ENCODE peak calls at places on chromosomes 13 and 19, in ten cellular contexts. O, X, M, U, G, B, D, J, C and V are unnamed samples.

GRCh38 chr13:20221772-20222171 is 10.3 kb downstream of the GJB6 start:
- DNase-seq in C (no peak), X (no peak), D (peak; percentile 35), G (no peak), O (no peak), M (no peak), J (no peak), B (no peak), U (no peak), V (no peak)

GRCh38 chr13:43348397-43348796 is 325.0 kb downstream of the DNAJC15 start:
- DNase-seq in D (no peak), J (no peak), X (no peak), C (no peak), M (no peak), B (no peak), G (no peak), U (no peak), O (no peak), V (no peak)

GRCh38 chr19:57664269-57665127 is 4.2 kb upstream of the ZSCAN4 start:
- DNase-seq in O (no peak), X (peak; percentile 4), G (no peak), C (peak; percentile 38), M (peak; percentile 55), J (peak; percentile 55), D (peak; percentile 52), U (no peak), B (no peak), V (no peak)

GRCh38 chr19:39296055-39296645 is at the start of gene IFNL1:
- DNase-seq in U (no peak), C (peak; percentile 47), G (no peak), M (no peak), O (no peak), D (no peak), J (no peak), X (no peak), B (no peak), V (no peak)

GRCh38 chr19:19224852-19225494 is 13.2 kb downstream of the NCAN start:
- DNase-seq in U (peak; percentile 85), M (peak; percentile 74), C (peak; percentile 57), B (no peak), X (no peak), D (peak; percentile 80), O (no peak), G (peak; percentile 78), J (peak; percentile 65), V (no peak)

GRCh38 chr19:34345934-34346333 is 19.1 kb upstream of the GPI start:
- DNase-seq in O (no peak), C (peak; percentile 76), J (peak; percentile 73), U (no peak), G (peak; percentile 73), X (no peak), M (peak; percentile 82), D (peak; percentile 87), B (no peak), V (peak; percentile 57)

GRCh38 chr13:20721454-20722357 is 18.2 kb downstream of the IL17D start:
- DNase-seq in D (peak; percentile 14), G (no peak), U (peak; percentile 39), B (no peak), O (no peak), M (no peak), X (no peak), J (no peak), C (no peak), V (no peak)

GRCh38 chr19:50329146-50329925 is at the start of gene KCNC3:
- DNase-seq in G (peak; percentile 99), J (peak; percentile 99), C (peak; percentile 86), B (peak; percentile 90), M (peak; percentile 94), X (peak; percentile 52), U (peak; percentile 100), O (peak; percentile 99), D (peak; percentile 93), V (peak; percentile 79)

GRCh38 chr13:112684444-112684843 is 5.4 kb upstream of the ATP11A start:
- DNase-seq in G (no peak), B (no peak), O (no peak), J (no peak), M (no peak), X (no peak), U (no peak), D (no peak), C (no peak), V (no peak)

GRCh38 chr13:30107126-30107525 is 200.2 kb downstream of the KATNAL1 start:
- DNase-seq in M (no peak), U (no peak), C (no peak), D (no peak), X (no peak), G (no peak), J (no peak), B (no peak), O (no peak), V (no peak)

GRCh38 chr19:16035601-16036297 is 40.5 kb upstream of the TPM4 start:
- DNase-seq in O (no peak), J (no peak), X (no peak), G (no peak), D (no peak), B (no peak), M (no peak), C (no peak), U (no peak), V (no peak)

GRCh38 chr19:1082165-1082927 is 12.8 kb downstream of the POLR2E start:
- DNase-seq in D (no peak), M (no peak), G (peak; percentile 87), O (no peak), C (peak; percentile 67), U (peak; percentile 81), J (peak; percentile 68), X (no peak), B (no peak), V (no peak)

GRCh38 chr13:100875392-100876043 is 200.9 kb upstream of the TMTC4 start:
- DNase-seq in D (peak; percentile 79), J (no peak), M (peak; percentile 22), O (no peak), B (peak; percentile 66), C (no peak), U (no peak), G (peak; percentile 27), X (peak; percentile 89), V (no peak)

GRCh38 chr19:46759817-46760333 is 13.6 kb upstream of the STRN4 start:
- DNase-seq in M (no peak), G (no peak), U (no peak), C (no peak), D (peak; percentile 97), B (peak; percentile 65), J (no peak), O (no peak), X (peak; percentile 56), V (no peak)

GRCh38 chr19:45778010-45778671 is 4.1 kb downstream of the DMPK start:
- DNase-seq in C (no peak), M (no peak), J (no peak), D (no peak), X (no peak), B (no peak), O (no peak), G (no peak), U (no peak), V (no peak)

GRCh38 chr13:34951528-34951927 is 9.5 kb downstream of the NBEA start:
- DNase-seq in B (no peak), O (no peak), M (no peak), C (no peak), G (no peak), J (no peak), U (no peak), X (no peak), D (no peak), V (no peak)

GRCh38 chr19:8552810-8553209 is 24.4 kb downstream of the MYO1F start:
- DNase-seq in D (no peak), B (no peak), O (no peak), X (no peak), U (no peak), J (peak; percentile 31), C (no peak), G (peak; percentile 37), M (peak; percentile 33), V (no peak)

GRCh38 chr19:17402982-17403855 is 2.2 kb downstream of the BST2 start:
- DNase-seq in C (no peak), G (peak; percentile 64), X (no peak), B (no peak), D (peak; percentile 68), U (no peak), J (peak; percentile 57), O (no peak), M (no peak), V (no peak)

GRCh38 chr19:18790566-18791314 is at the start of gene COMP:
- DNase-seq in M (no peak), D (no peak), B (no peak), X (no peak), J (no peak), C (no peak), G (no peak), U (no peak), O (no peak), V (no peak)